ENCODE peak calls at places on chromosomes 7 and 10, in five cellular contexts. K is right cardiac atrium, A is GM12865, H is EL, B is T-helper 17 cell. L is an unnamed sample.

GRCh38 chr7:150342119-150342405 is 633 bp upstream of the RARRES2 start:
- DNase-seq in K (no peak), A (no peak), H (no peak), B (no peak), L (no peak)

GRCh38 chr10:93180402-93181040 is 106.8 kb downstream of the CYP26A1 start:
- DNase-seq in K (peak; percentile 82), A (no peak), H (peak; percentile 75), B (no peak), L (peak; percentile 49)

GRCh38 chr10:10730644-10731043 is 287.0 kb upstream of the CELF2 start:
- DNase-seq in K (no peak), A (no peak), H (no peak), B (no peak), L (no peak)

GRCh38 chr10:29257106-29257783 is 31.6 kb upstream of the LYZL1 start:
- DNase-seq in K (peak; percentile 81), A (no peak), H (peak; percentile 93), B (no peak), L (no peak)

GRCh38 chr7:73871163-73872011 is 10.4 kb downstream of the TMEM270 start:
- DNase-seq in K (peak; percentile 72), A (no peak), H (no peak), B (no peak), L (peak; percentile 92)

GRCh38 chr7:100966542-100967291 is 2.6 kb upstream of the MUC12 start:
- DNase-seq in K (no peak), A (no peak), H (no peak), B (no peak), L (no peak)

GRCh38 chr7:106039486-106040060 is 72.5 kb downstream of the SYPL1 start:
- DNase-seq in K (no peak), A (no peak), H (peak; percentile 89), B (no peak), L (no peak)

GRCh38 chr10:108662975-108663374 is 1260.3 kb downstream of the XPNPEP1 start:
- DNase-seq in K (no peak), A (no peak), H (no peak), B (no peak), L (no peak)

GRCh38 chr7:21945374-21946227 is at the start of gene CDCA7L:
- DNase-seq in K (peak; percentile 93), A (peak; percentile 91), H (peak; percentile 89), B (peak; percentile 13), L (peak; percentile 93)

GRCh38 chr10:105252908-105253307 is 611.8 kb downstream of the SORCS3 start:
- DNase-seq in K (no peak), A (no peak), H (no peak), B (no peak), L (no peak)

GRCh38 chr7:27745064-27745583 is 5.2 kb downstream of the TAX1BP1 start:
- DNase-seq in K (no peak), A (peak; percentile 40), H (peak; percentile 88), B (no peak), L (no peak)

GRCh38 chr10:97069576-97070362 is 116.0 kb downstream of the SLIT1 start:
- DNase-seq in K (no peak), A (peak; percentile 12), H (peak; percentile 14), B (no peak), L (no peak)

GRCh38 chr10:68208424-68209042 is 23.4 kb downstream of the ATOH7 start:
- DNase-seq in K (no peak), A (peak; percentile 56), H (peak; percentile 70), B (no peak), L (peak; percentile 68)

GRCh38 chr7:149714081-149714909 is 59.1 kb downstream of the ZNF467 start:
- DNase-seq in K (peak; percentile 97), A (peak; percentile 93), H (peak; percentile 88), B (peak; percentile 96), L (peak; percentile 88)